ENCODE peak calls at places on chromosomes 16 and 17, in four cellular contexts. H, K, D and U are unnamed samples.

GRCh38 chr17:4956493-4957061 is 5.7 kb downstream of the ENO3 start:
- DNase-seq in D (peak; percentile 55), K (no peak), H (no peak), U (no peak)

GRCh38 chr16:14186007-14186953 is 115.2 kb downstream of the MRTFB start:
- DNase-seq in H (no peak), D (no peak), K (no peak), U (no peak)

GRCh38 chr16:57591870-57592485 is 36.5 kb upstream of the ADGRG1 start:
- DNase-seq in H (no peak), D (no peak), K (no peak), U (no peak)

GRCh38 chr17:33014751-33015150 is 23.1 kb downstream of the SPACA3 start:
- DNase-seq in H (no peak), D (no peak), K (no peak), U (no peak)

GRCh38 chr17:10798910-10799309 is 5.0 kb downstream of the TMEM238L start:
- DNase-seq in K (no peak), H (no peak), D (no peak), U (no peak)

GRCh38 chr16:22008215-22009142 is 568 bp downstream of the MOSMO start:
- DNase-seq in K (no peak), D (peak; percentile 30), H (peak; percentile 82), U (peak; percentile 12)

GRCh38 chr16:8863594-8864424 is 5.0 kb downstream of the CARHSP1 start:
- DNase-seq in K (no peak), H (peak; percentile 95), D (no peak), U (no peak)

GRCh38 chr16:27097671-27098275 is 31.0 kb downstream of the C16orf82 start:
- DNase-seq in D (no peak), K (no peak), H (no peak), U (no peak)

GRCh38 chr16:3945751-3946603 is 65.5 kb upstream of the CREBBP start:
- DNase-seq in K (no peak), D (no peak), H (no peak), U (no peak)

GRCh38 chr17:70655179-70655578 is 485.8 kb downstream of the KCNJ2 start:
- DNase-seq in D (no peak), K (no peak), H (no peak), U (no peak)

GRCh38 chr16:50266337-50267091 is at the start of gene ADCY7:
- DNase-seq in K (peak; percentile 68), D (peak; percentile 88), H (peak; percentile 55), U (peak; percentile 74)

GRCh38 chr17:14730821-14731220 is 429.9 kb downstream of the HS3ST3B1 start:
- DNase-seq in D (no peak), K (no peak), H (no peak), U (no peak)

GRCh38 chr16:85002643-85003042 is 8.7 kb downstream of the ZDHHC7 start:
- DNase-seq in H (peak; percentile 40), K (no peak), D (no peak), U (no peak)

GRCh38 chr16:73313950-73314349 is 266.0 kb upstream of the ZFHX3 start:
- DNase-seq in H (no peak), D (no peak), K (no peak), U (no peak)

GRCh38 chr17:79970576-79971068 is 65.0 kb downstream of the TBC1D16 start:
- DNase-seq in K (no peak), H (peak; percentile 11), D (no peak), U (no peak)

GRCh38 chr17:21375757-21376584 is at the start of gene KCNJ12:
- DNase-seq in H (peak; percentile 60), D (no peak), K (no peak), U (no peak)

GRCh38 chr17:63035271-63035670 is 69.2 kb downstream of the TANC2 start:
- DNase-seq in H (no peak), D (no peak), K (no peak), U (no peak)

GRCh38 chr16:1335996-1336395 is 2.6 kb downstream of the BAIAP3 start:
- DNase-seq in K (no peak), H (no peak), D (no peak), U (no peak)

GRCh38 chr17:39484178-39484577 is 22.9 kb downstream of the CDK12 start:
- DNase-seq in D (no peak), K (no peak), H (no peak), U (no peak)

GRCh38 chr16:28990375-28991040 is 5.7 kb downstream of the LAT start:
- DNase-seq in H (no peak), K (no peak), D (peak; percentile 71), U (no peak)

GRCh38 chr17:38982858-38983746 is 15.9 kb upstream of the FBXO47 start:
- DNase-seq in D (peak; percentile 55), K (no peak), H (no peak), U (no peak)

GRCh38 chr17:38869647-38870258 is at the start of gene LASP1:
- DNase-seq in H (peak; percentile 95), K (peak; percentile 54), D (peak; percentile 85), U (peak; percentile 78)

GRCh38 chr17:65434251-65434650 is 127.2 kb downstream of the AXIN2 start:
- DNase-seq in H (no peak), D (no peak), K (no peak), U (no peak)

GRCh38 chr16:57798953-57799618 is 3.2 kb downstream of the KIFC3 start:
- DNase-seq in H (peak; percentile 38), K (no peak), D (no peak), U (no peak)

GRCh38 chr16:66382966-66383299 is 16.4 kb downstream of the CDH5 start:
- DNase-seq in D (no peak), K (no peak), H (no peak), U (no peak)

GRCh38 chr16:53154513-53154912 is 99.7 kb downstream of the CHD9 start:
- DNase-seq in H (no peak), D (no peak), K (no peak), U (no peak)

GRCh38 chr17:67830440-67830839 is 5.1 kb downstream of the BPTF start:
- DNase-seq in K (no peak), D (no peak), H (no peak), U (no peak)

GRCh38 chr16:79509221-79509631 is 91.3 kb downstream of the MAF start:
- DNase-seq in K (peak; percentile 18), D (no peak), H (no peak), U (no peak)

DNA sequence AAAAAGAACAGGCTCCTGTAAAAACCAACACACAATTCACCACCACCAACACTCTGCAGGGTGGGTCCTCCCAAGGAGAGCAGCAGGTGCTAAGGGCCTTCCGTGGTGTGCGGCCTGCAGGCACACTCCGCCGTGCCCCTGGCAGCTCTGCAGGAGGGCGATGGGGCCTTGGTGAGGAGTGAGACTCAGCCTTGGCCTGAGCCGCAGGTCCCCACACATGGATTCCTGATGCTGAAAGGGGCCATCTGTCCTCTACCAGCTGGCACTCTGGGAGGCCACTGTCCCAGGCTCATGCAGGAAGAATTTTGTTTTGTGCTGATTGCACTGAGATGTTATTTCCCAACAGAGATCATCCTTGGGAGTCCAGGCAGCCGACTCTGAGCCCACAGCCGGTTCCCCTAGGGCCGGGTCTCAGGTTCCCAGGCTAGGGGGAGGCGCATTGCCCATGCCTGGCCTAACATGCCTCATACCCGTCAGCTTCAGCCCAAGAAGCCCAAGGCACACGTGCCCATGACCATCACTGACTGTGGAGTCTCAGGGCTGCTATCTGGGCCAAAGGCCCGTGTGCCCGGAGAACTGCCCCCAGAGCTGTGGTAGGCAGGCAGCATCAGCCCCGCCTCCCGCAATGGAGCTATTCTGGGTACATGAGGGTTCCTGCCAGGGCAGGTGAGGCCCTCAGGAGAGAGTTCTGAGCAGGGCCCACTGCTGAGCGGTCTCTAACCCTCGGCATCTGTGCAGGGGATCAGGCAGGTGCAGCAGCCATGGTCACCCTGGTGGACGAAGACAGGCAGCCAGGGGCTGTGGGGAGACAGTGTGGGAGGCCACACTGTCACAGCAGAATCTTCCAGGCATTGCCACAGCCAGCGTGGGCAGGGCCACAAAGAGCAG is 97.9 kb upstream of the ZNF469 start:
- DNase-seq in D (no peak), H (peak; percentile 39), K (no peak), U (no peak)
- H3K9me3 ChIP-seq in D (no peaks in the 10 kb centered on the region), H (no peaks in the 10 kb centered on the region), K (peaks cover 13% of the 10 kb centered on the region), U (no peaks in the 10 kb centered on the region)

DNA sequence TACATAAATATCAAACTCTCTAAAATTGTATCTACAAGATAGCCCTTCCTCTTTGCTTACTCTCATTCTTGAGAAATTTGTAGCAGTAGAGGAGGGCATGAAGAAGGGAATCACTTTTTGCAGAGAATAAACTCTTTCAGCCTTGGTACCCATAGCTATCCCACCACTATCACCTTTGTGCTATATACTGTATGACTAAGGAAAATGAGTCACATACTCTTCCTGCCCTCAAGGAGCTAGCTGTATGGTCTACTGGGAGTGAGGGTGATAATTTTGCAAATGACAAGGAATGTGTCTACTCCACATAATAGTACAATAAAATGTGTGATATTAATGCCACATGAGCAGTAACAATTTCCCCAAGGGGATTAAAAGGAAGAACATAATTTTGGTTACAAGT is 184.6 kb upstream of the WSB1 start:
- DNase-seq in H (no peak), D (no peak), K (no peak), U (no peak)
- H3K9me3 ChIP-seq in H (no peaks in the 10 kb centered on the region), D (no peaks in the 10 kb centered on the region), K (no peaks in the 10 kb centered on the region), U (no peaks in the 10 kb centered on the region)

DNA sequence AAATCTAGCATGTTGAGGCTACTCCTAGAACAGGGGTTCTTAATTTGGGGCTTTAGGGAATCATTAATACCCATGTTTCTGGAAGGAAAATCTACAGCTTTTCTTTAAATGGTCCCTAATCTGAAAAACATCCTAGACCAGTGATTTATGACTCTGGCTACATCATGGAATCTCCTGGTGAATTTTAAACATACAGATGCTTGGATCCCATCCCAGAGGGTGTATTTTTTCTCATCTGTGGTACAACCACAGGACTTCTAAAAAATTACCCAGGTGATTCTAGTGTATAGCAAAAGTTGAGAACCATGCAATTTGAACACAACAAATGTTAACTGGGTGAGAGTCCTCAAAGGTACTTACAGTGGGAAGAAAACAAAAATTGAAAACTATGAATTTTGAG is 41.5 kb downstream of the KANSL1 start:
- DNase-seq in H (no peak), K (no peak), D (no peak), U (no peak)
- H3K9me3 ChIP-seq in H (no peaks in the 10 kb centered on the region), K (no peaks in the 10 kb centered on the region), D (no peaks in the 10 kb centered on the region), U (no peaks in the 10 kb centered on the region)

GRCh38 chr16:35823342-35823741 is 2363.9 kb downstream of the TP53TG3F start:
- DNase-seq in D (no peak), H (no peak), K (no peak), U (no peak)
- H3K9me3 ChIP-seq in D (no peaks in the 10 kb centered on the region), H (no peaks in the 10 kb centered on the region), K (peaks cover 6% of the 10 kb centered on the region), U (no peaks in the 10 kb centered on the region)

DNA sequence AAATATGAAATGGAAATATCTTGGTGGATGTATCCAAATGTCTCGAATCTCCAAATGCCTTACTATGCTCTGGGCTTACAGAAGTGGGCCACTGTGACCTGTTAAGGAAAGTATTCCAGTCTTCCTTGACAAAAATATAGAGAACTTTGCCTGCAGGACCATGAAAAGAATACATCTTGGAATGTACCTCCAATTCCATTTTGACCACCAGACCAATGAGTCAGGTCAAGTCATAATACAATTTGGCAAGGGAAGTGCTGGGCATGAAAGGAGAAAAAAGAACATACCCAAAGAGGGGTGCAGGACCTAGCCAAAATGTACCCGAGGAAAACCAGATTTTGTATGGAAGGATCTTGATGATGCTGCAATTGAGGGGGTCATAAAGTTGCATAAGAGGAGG is 1153.7 kb upstream of the GOT2 start:
- DNase-seq in K (no peak), D (no peak), H (no peak), U (no peak)
- H3K9me3 ChIP-seq in K (no peaks in the 10 kb centered on the region), D (no peaks in the 10 kb centered on the region), H (no peaks in the 10 kb centered on the region), U (peaks cover 3% of the 10 kb centered on the region)